ENCODE peak calls at places on chromosomes 7 and 10, in eight cellular contexts. One of them, this sample, is unnamed.

GRCh38 chr7:1007901-1008300 is 24.9 kb downstream of the CYP2W1 start:
- DNase-seq in colonic mucosa: peak
- DNase-seq in AML-193: no peak
- DNase-seq in putamen: no peak
- DNase-seq in NCI-H1105: no peak
- DNase-seq in central memory CD4-positive, alpha-beta T cell: no peak
- DNase-seq in posterior vena cava: no peak
- DNase-seq in ovary: no peak
- DNase-seq in this sample: no peak

GRCh38 chr7:46229409-46229808 is 308.3 kb upstream of the IGFBP3 start:
- DNase-seq in posterior vena cava: no peak
- DNase-seq in AML-193: no peak
- DNase-seq in putamen: no peak
- DNase-seq in central memory CD4-positive, alpha-beta T cell: no peak
- DNase-seq in colonic mucosa: no peak
- DNase-seq in ovary: no peak
- DNase-seq in NCI-H1105: no peak
- DNase-seq in this sample: no peak

GRCh38 chr10:79420974-79421688 is 24.3 kb downstream of the ZCCHC24 start:
- DNase-seq in colonic mucosa: no peak
- DNase-seq in AML-193: no peak
- DNase-seq in putamen: no peak
- DNase-seq in central memory CD4-positive, alpha-beta T cell: no peak
- DNase-seq in ovary: no peak
- DNase-seq in NCI-H1105: no peak
- DNase-seq in posterior vena cava: peak
- DNase-seq in this sample: no peak

GRCh38 chr7:1733206-1733907 is 63.3 kb downstream of the ELFN1 start:
- DNase-seq in ovary: no peak
- DNase-seq in NCI-H1105: no peak
- DNase-seq in putamen: no peak
- DNase-seq in AML-193: no peak
- DNase-seq in central memory CD4-positive, alpha-beta T cell: no peak
- DNase-seq in colonic mucosa: no peak
- DNase-seq in posterior vena cava: no peak
- DNase-seq in this sample: no peak

GRCh38 chr10:119206603-119207366 is 586 bp upstream of the GRK5 start:
- DNase-seq in NCI-H1105: peak
- DNase-seq in AML-193: peak
- DNase-seq in ovary: peak
- DNase-seq in posterior vena cava: peak
- DNase-seq in central memory CD4-positive, alpha-beta T cell: peak
- DNase-seq in putamen: peak
- DNase-seq in colonic mucosa: peak
- DNase-seq in this sample: no peak

GRCh38 chr7:24381919-24382505 is 98.0 kb downstream of the NPY start:
- DNase-seq in central memory CD4-positive, alpha-beta T cell: no peak
- DNase-seq in AML-193: peak
- DNase-seq in NCI-H1105: peak
- DNase-seq in ovary: no peak
- DNase-seq in putamen: no peak
- DNase-seq in posterior vena cava: no peak
- DNase-seq in colonic mucosa: no peak
- DNase-seq in this sample: no peak

GRCh38 chr10:4569132-4569531 is 256.9 kb upstream of the AKR1E2 start:
- DNase-seq in central memory CD4-positive, alpha-beta T cell: no peak
- DNase-seq in putamen: no peak
- DNase-seq in NCI-H1105: no peak
- DNase-seq in colonic mucosa: no peak
- DNase-seq in ovary: no peak
- DNase-seq in posterior vena cava: no peak
- DNase-seq in AML-193: no peak
- DNase-seq in this sample: no peak

GRCh38 chr7:101164071-101164840 is 1.1 kb downstream of the VGF start:
- DNase-seq in colonic mucosa: no peak
- DNase-seq in NCI-H1105: no peak
- DNase-seq in putamen: no peak
- DNase-seq in ovary: peak
- DNase-seq in central memory CD4-positive, alpha-beta T cell: no peak
- DNase-seq in posterior vena cava: no peak
- DNase-seq in AML-193: no peak
- DNase-seq in this sample: no peak

GRCh38 chr7:69166979-69167516 is 431.2 kb upstream of the AUTS2 start:
- DNase-seq in colonic mucosa: no peak
- DNase-seq in AML-193: no peak
- DNase-seq in central memory CD4-positive, alpha-beta T cell: no peak
- DNase-seq in putamen: no peak
- DNase-seq in ovary: no peak
- DNase-seq in posterior vena cava: no peak
- DNase-seq in NCI-H1105: peak
- DNase-seq in this sample: peak

GRCh38 chr7:135382162-135382561 is 127.7 kb downstream of the CNOT4 start:
- DNase-seq in putamen: no peak
- DNase-seq in colonic mucosa: no peak
- DNase-seq in central memory CD4-positive, alpha-beta T cell: no peak
- DNase-seq in NCI-H1105: no peak
- DNase-seq in AML-193: no peak
- DNase-seq in ovary: no peak
- DNase-seq in posterior vena cava: no peak
- DNase-seq in this sample: no peak

GRCh38 chr7:145156834-145157233 is 321.0 kb upstream of the TPK1 start:
- DNase-seq in NCI-H1105: peak
- DNase-seq in colonic mucosa: no peak
- DNase-seq in putamen: no peak
- DNase-seq in AML-193: no peak
- DNase-seq in posterior vena cava: no peak
- DNase-seq in central memory CD4-positive, alpha-beta T cell: no peak
- DNase-seq in ovary: no peak
- DNase-seq in this sample: no peak

GRCh38 chr10:73439055-73439454 is 5.7 kb upstream of the MSS51 start:
- DNase-seq in AML-193: no peak
- DNase-seq in central memory CD4-positive, alpha-beta T cell: no peak
- DNase-seq in ovary: no peak
- DNase-seq in NCI-H1105: no peak
- DNase-seq in putamen: no peak
- DNase-seq in posterior vena cava: no peak
- DNase-seq in colonic mucosa: no peak
- DNase-seq in this sample: no peak

GRCh38 chr10:30313579-30314376 is 35.3 kb downstream of the MTPAP start:
- DNase-seq in posterior vena cava: no peak
- DNase-seq in central memory CD4-positive, alpha-beta T cell: no peak
- DNase-seq in putamen: no peak
- DNase-seq in colonic mucosa: no peak
- DNase-seq in AML-193: no peak
- DNase-seq in ovary: no peak
- DNase-seq in NCI-H1105: no peak
- DNase-seq in this sample: no peak

GRCh38 chr7:45897042-45897690 is 8.9 kb downstream of the IGFBP1 start:
- DNase-seq in posterior vena cava: no peak
- DNase-seq in NCI-H1105: no peak
- DNase-seq in putamen: no peak
- DNase-seq in AML-193: no peak
- DNase-seq in central memory CD4-positive, alpha-beta T cell: no peak
- DNase-seq in ovary: no peak
- DNase-seq in colonic mucosa: no peak
- DNase-seq in this sample: no peak

GRCh38 chr7:100486753-100487446 is 3.2 kb downstream of the NYAP1 start:
- DNase-seq in AML-193: no peak
- DNase-seq in colonic mucosa: no peak
- DNase-seq in central memory CD4-positive, alpha-beta T cell: no peak
- DNase-seq in posterior vena cava: no peak
- DNase-seq in putamen: no peak
- DNase-seq in NCI-H1105: no peak
- DNase-seq in ovary: no peak
- DNase-seq in this sample: no peak

GRCh38 chr7:143280160-143280559 is 4.6 kb upstream of the TMEM139 start:
- DNase-seq in NCI-H1105: no peak
- DNase-seq in posterior vena cava: no peak
- DNase-seq in putamen: no peak
- DNase-seq in colonic mucosa: no peak
- DNase-seq in AML-193: no peak
- DNase-seq in ovary: no peak
- DNase-seq in central memory CD4-positive, alpha-beta T cell: no peak
- DNase-seq in this sample: no peak

GRCh38 chr7:45969940-45970339 is 48.9 kb upstream of the IGFBP3 start:
- DNase-seq in putamen: no peak
- DNase-seq in AML-193: no peak
- DNase-seq in central memory CD4-positive, alpha-beta T cell: no peak
- DNase-seq in ovary: no peak
- DNase-seq in colonic mucosa: peak
- DNase-seq in posterior vena cava: no peak
- DNase-seq in NCI-H1105: no peak
- DNase-seq in this sample: no peak

GRCh38 chr7:27634892-27635538 is 27.7 kb downstream of the HIBADH start:
- DNase-seq in central memory CD4-positive, alpha-beta T cell: no peak
- DNase-seq in colonic mucosa: no peak
- DNase-seq in NCI-H1105: peak
- DNase-seq in AML-193: no peak
- DNase-seq in putamen: no peak
- DNase-seq in posterior vena cava: no peak
- DNase-seq in ovary: no peak
- DNase-seq in this sample: no peak

GRCh38 chr7:84799131-84799530 is 387.7 kb downstream of the SEMA3D start:
- DNase-seq in colonic mucosa: no peak
- DNase-seq in central memory CD4-positive, alpha-beta T cell: no peak
- DNase-seq in putamen: no peak
- DNase-seq in NCI-H1105: no peak
- DNase-seq in AML-193: no peak
- DNase-seq in posterior vena cava: no peak
- DNase-seq in ovary: no peak
- DNase-seq in this sample: no peak

GRCh38 chr10:131059881-131060280 is 251.6 kb downstream of the TCERG1L start:
- DNase-seq in posterior vena cava: peak
- DNase-seq in putamen: no peak
- DNase-seq in AML-193: no peak
- DNase-seq in NCI-H1105: no peak
- DNase-seq in ovary: no peak
- DNase-seq in colonic mucosa: no peak
- DNase-seq in central memory CD4-positive, alpha-beta T cell: no peak
- DNase-seq in this sample: no peak

GRCh38 chr7:4931932-4932331 is 27.1 kb downstream of the MMD2 start:
- DNase-seq in central memory CD4-positive, alpha-beta T cell: no peak
- DNase-seq in putamen: peak
- DNase-seq in posterior vena cava: no peak
- DNase-seq in NCI-H1105: peak
- DNase-seq in colonic mucosa: no peak
- DNase-seq in AML-193: no peak
- DNase-seq in ovary: no peak
- DNase-seq in this sample: peak

GRCh38 chr7:85186521-85187241 is at the start of gene SEMA3D:
- DNase-seq in posterior vena cava: peak
- DNase-seq in putamen: peak
- DNase-seq in central memory CD4-positive, alpha-beta T cell: no peak
- DNase-seq in AML-193: peak
- DNase-seq in colonic mucosa: peak
- DNase-seq in ovary: peak
- DNase-seq in NCI-H1105: peak
- DNase-seq in this sample: peak

GRCh38 chr7:101308245-101309085 is 13.1 kb downstream of the IFT22 start:
- DNase-seq in putamen: no peak
- DNase-seq in AML-193: no peak
- DNase-seq in posterior vena cava: no peak
- DNase-seq in NCI-H1105: no peak
- DNase-seq in colonic mucosa: peak
- DNase-seq in central memory CD4-positive, alpha-beta T cell: no peak
- DNase-seq in ovary: peak
- DNase-seq in this sample: no peak